ENCODE peak calls at places on chromosomes 1 and 21, in seven cellular contexts. Y, X, D, T, P, R and M are unnamed samples.

GRCh38 chr1:93288558-93288957 is 57.1 kb upstream of the DR1 start:
- DNase-seq in R (no peak), P (no peak), D (no peak), T (no peak), Y (no peak), X (peak), M (no peak)

GRCh38 chr1:181086926-181087325 is 1.6 kb upstream of the IER5 start:
- DNase-seq in Y (no peak), T (no peak), P (no peak), R (peak), D (no peak), X (peak), M (no peak)

GRCh38 chr21:41927727-41928409 is 25.9 kb downstream of the C2CD2 start:
- DNase-seq in Y (no peak), T (peak), P (no peak), D (no peak), X (no peak), R (no peak), M (no peak)

GRCh38 chr1:31755197-31755611 is 8.9 kb downstream of the ADGRB2 start:
- DNase-seq in Y (peak), T (no peak), P (no peak), D (no peak), R (peak), X (no peak), M (no peak)

GRCh38 chr1:8370928-8371327 is 53.0 kb downstream of the SLC45A1 start:
- DNase-seq in P (no peak), D (peak), R (peak), X (no peak), Y (no peak), T (no peak), M (no peak)

GRCh38 chr1:41245659-41246058 is 3.6 kb upstream of the SCMH1 start:
- DNase-seq in T (no peak), D (no peak), Y (no peak), R (peak), X (no peak), P (no peak), M (no peak)

GRCh38 chr1:84619383-84620093 is 45.3 kb upstream of the CTBS start:
- DNase-seq in X (peak), Y (no peak), T (no peak), D (peak), R (peak), P (no peak), M (no peak)

GRCh38 chr1:194227157-194227556 is 1040.7 kb upstream of the B3GALT2 start:
- DNase-seq in D (no peak), R (peak), P (no peak), Y (no peak), T (no peak), X (peak), M (no peak)

GRCh38 chr1:18107671-18108312 is at the start of gene IGSF21:
- DNase-seq in T (no peak), X (no peak), P (no peak), R (no peak), Y (no peak), D (no peak), M (no peak)

DNA sequence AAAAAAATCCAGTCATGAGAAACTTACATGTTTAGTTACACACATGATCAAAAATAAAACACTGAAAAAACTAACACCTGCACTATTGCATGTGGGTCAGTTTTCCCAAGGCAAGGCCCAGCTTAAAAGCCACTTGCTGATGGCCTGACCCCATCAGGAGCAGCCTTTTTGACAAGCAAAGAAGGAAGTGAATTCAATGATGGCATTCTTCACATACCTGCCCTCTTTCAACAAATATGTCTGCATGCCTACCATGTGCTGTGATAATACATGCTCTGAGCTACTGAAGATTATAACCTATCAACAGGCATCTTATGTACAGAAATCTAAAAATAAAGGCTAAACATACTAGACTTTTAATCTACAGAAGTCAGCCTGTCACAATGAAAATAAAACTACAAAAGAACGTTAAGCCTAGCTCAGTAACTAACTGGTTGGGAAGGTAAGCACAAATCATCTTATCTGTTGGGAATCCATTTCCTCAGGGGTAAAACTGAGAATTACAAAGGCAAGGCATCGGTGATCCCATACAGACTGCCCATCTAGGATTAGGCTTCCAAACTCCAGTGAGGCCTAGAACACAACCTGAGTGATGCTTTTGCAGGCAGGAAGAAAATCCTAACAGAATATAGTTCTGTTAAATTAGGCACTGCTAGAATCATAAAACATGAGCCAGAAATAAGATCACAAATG is 14.5 kb downstream of the SORT1 start:
- DNase-seq in Y (no peak), R (no peak), P (no peak), D (no peak), T (no peak), X (no peak), M (no peak)
- H3K4me3 ChIP-seq in Y (no peak), R (no peak), P (no peak), D (no peak), T (no peak), X (no peak), M (no peak)

DNA sequence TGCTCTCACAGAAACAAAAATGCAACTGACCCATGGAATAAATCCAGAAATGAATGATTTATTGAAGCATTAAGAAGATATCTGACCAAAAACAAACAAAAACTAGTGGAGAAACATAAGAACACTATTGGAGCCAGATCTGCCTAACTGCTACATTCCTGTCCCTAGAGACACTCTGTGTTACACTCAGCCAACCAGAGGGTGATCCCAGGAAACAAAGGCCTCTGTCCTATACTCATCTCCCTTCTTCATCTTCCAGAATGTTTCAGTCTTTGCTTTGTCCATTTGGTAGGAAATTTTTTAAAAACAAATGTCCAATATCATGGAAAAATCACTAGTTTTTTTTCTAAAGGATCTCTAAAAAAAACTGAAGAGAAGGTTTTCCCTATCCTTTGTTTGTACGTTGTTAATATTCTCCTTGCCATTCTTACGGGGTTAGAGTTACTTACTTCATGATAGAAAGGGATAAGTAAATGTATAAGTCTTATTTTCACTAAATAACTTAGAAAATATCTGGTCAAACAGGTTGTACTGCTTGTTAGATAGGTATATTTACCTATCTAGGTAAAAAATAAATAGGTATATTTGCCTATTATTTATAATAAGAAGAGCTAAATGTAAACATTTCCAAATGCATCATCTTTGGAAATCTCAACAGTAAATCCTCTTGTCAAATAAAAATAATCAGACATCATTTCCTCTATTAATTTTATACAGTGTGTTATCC is 59.1 kb downstream of the NME7 start:
- DNase-seq in T (no peak), R (no peak), Y (no peak), D (no peak), X (no peak), P (no peak), M (no peak)
- TF ChIP-seq CTCF in T (no peak), R (no peak), Y (no peak), D (no peak), X (no peak), P (no peak), M (no peak)

DNA sequence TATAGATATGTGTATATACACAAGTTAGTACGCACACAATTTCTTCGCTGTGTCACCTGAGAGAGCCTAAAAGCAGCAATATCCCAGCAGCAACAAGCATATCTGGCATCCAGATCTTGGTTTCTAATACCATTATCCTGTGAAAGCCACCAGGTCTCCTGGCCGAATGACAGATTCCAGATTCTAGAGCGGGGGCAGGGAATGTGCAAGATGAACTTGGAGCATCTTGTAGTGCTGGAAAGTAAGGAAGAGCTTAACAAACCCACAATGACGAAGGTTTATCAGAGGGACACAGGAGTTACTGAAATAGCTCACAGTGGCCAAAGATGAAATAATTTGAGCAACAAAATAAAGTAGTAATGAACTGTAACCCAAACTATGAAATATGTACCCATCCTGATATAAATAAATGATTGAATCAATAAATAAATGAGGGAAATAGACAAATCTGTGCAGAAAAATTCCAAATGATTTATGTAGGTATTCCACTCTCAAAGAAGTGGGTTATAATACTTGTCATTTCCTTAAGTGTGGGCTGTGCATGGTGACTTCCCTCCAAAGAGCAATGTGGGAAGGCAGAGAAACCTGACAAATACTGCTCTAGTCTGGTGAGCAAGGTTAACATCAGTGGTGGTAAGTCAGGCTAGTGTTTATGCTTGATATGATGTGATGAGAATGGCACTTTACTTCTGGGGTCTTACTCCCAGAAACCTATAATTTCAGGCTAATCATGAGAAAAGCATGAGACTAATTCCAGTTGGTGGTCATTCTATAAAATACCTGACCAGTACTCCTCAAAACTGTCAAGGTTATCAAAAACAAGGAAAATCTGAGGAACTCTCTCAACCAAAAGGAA is 67.9 kb downstream of the LRRC8D start:
- DNase-seq in T (no peak), P (no peak), R (peak), X (no peak), D (no peak), Y (no peak), M (no peak)
- H3K4me3 ChIP-seq in T (no peak), P (no peak), R (no peak), X (no peak), D (no peak), Y (no peak), M (no peak)

DNA sequence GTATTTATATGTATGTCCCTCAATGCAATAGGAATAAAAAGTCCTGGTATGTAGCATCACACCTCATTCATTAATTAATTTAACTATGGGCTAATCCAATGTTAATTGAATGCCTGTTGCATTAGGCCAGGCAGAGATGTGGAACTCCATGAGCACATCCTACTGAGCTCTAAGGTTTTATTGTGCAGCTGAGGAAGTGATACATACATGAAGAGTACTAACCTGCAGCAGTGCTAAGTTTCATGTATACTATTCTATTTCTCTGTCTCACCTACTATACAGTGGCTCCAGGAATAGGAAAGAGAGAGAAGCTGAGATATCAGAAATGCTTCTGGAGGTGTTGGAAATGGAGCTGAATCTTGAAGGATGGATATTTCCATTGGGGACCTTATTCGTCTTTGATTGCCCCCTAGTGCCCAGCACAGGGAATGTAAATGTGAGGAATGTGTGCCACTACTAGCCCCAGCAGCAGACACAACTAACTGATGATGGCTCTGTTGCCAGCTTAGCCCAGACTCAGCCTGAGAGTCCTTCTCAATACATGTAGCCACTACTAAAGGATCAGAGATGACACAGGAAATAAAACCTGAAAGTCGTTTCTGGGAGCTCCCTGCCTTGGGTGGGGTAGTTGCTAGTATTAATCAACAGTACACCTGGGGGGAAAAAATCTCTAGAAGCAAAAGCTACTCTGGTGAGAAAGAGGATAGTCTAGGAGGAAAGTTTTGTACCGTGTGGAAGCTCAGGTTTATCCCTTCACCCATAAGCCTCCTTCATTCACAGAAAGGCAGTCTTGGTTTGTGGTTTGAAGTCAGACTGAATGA is 173.3 kb upstream of the FOXD3 start:
- DNase-seq in R (peak), D (no peak), T (peak), P (no peak), Y (no peak), X (peak), M (peak)
- TF ChIP-seq CTCF in R (peak), D (no peak), T (peak), P (no peak), Y (no peak), X (peak), M (peak)

GRCh38 chr1:151840421-151840820 is 801 bp upstream of the C2CD4D start:
- DNase-seq in Y (no peak), R (no peak), P (no peak), X (no peak), D (no peak), T (no peak), M (no peak)
- H3K4me3 ChIP-seq in Y (no peak), R (no peak), P (peak), X (peak), D (no peak), T (peak), M (no peak)

DNA sequence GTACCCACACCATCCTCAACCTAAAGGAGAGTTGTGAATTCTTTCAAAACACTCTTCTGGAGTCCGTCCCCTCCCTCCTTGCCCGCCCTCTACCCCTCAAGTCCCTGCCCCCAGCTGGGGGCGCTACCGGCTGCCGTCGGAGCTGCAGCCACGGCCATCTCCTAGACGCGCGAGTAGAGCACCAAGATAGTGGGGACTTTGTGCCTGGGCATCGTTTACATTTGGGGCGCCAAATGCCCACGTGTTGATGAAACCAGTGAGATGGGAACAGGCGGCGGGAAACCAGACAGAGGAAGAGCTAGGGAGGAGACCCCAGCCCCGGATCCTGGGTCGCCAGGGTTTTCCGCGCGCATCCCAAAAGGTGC is 647 bp upstream of the OLIG2 start:
- DNase-seq in R (no peak), Y (no peak), X (no peak), P (no peak), D (no peak), T (no peak), M (no peak)
- TF ChIP-seq CTCF in R (no peak), Y (no peak), X (no peak), P (no peak), D (no peak), T (no peak), M (no peak)

GRCh38 chr1:167490765-167491164 is 27.6 kb downstream of the CD247 start:
- DNase-seq in P (no peak), R (no peak), X (no peak), Y (no peak), T (no peak), D (no peak), M (no peak)

GRCh38 chr1:167489581-167490340 is 28.6 kb downstream of the CD247 start:
- DNase-seq in P (no peak), Y (no peak), D (no peak), T (no peak), R (no peak), X (no peak), M (no peak)

GRCh38 chr1:167493372-167493771 is 25.0 kb downstream of the CD247 start:
- DNase-seq in T (no peak), D (no peak), R (no peak), X (no peak), P (no peak), Y (no peak), M (no peak)

GRCh38 chr1:167492509-167492910 is 25.8 kb downstream of the CD247 start:
- DNase-seq in D (no peak), R (no peak), P (no peak), T (no peak), Y (no peak), X (no peak), M (no peak)

DNA sequence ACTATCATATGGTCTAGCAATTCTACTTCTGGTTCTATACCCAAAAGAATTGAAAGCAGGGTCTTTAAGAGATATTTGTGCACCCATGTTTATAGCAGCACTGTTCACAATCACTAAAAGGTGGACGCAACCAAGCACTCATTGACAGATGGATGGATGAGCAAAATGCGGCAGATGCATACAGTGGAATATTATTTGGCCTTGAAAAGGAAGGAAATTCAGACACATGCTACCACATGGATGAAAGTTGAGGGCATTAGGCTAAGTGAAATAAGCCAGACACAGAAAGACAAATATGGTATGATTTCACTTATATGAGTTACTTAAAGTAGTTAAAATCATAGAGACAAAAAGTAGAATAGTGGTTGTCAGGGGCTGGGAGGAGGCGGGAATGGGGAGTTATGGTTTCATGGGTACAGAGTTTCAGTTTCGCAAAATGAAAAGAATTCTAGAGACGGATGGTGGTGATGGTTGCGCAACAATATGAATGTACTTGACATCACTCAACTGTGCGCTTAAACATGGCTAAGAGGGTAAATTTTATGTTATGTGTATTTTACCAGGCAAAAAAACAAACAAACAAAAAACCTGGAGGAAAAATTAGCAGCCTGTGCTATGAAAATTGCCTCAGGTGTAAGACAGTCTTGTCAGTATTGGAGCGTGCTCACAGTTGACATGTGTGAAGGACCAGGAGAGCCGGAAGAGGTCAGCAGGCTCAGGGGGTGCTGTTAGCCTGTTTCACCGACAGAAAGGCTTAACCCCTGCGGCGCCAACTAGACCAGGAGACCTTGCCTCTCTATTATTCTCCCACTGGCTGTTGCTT is 26.5 kb downstream of the CD247 start:
- DNase-seq in P (no peak), T (no peak), Y (no peak), D (no peak), R (no peak), X (peak), M (no peak)
- H3K4me3 ChIP-seq in P (no peak), T (no peak), Y (no peak), D (no peak), R (no peak), X (no peak), M (no peak)